ENCODE peak calls at places on chromosome 2, in eight cellular contexts. N is head of caudate nucleus; V is adrenal gland; D is A172; S is CD8-positive, alpha-beta memory T cell; C is mucosa of gallbladder; I is Caco-2; E is choroid plexus epithelial cell. J is an unnamed sample.

GRCh38 chr2:63436488-63436887 is 151.8 kb downstream of the WDPCP start:
- DNase-seq in S (no peak), D (no peak), E (peak), N (no peak), V (no peak), C (no peak), I (no peak), J (no peak)

GRCh38 chr2:46700435-46700834 is 215.2 kb downstream of the MCFD2 start:
- DNase-seq in N (no peak), V (no peak), I (no peak), D (no peak), S (no peak), E (no peak), C (no peak), J (no peak)

GRCh38 chr2:11073251-11073650 is 82.0 kb upstream of the SLC66A3 start:
- DNase-seq in S (no peak), I (no peak), N (no peak), D (no peak), E (peak), V (no peak), C (peak), J (no peak)

GRCh38 chr2:96831679-96832078 is 12.1 kb downstream of the ANKRD23 start:
- DNase-seq in D (no peak), E (no peak), S (no peak), N (no peak), I (no peak), C (no peak), V (no peak), J (no peak)

GRCh38 chr2:9235388-9236344 is 29.1 kb downstream of the ASAP2 start:
- DNase-seq in C (no peak), D (peak), N (no peak), S (no peak), V (no peak), E (peak), I (no peak), J (no peak)

GRCh38 chr2:203741566-203741965 is 35.1 kb downstream of the CD28 start:
- DNase-seq in E (no peak), D (no peak), C (no peak), I (no peak), N (no peak), V (no peak), S (no peak), J (no peak)

GRCh38 chr2:227888289-227888688 is 16.9 kb downstream of the DAW1 start:
- DNase-seq in E (no peak), I (no peak), N (no peak), V (peak), S (no peak), C (no peak), D (peak), J (no peak)

GRCh38 chr2:27020337-27020948 is 12.3 kb upstream of the TMEM214 start:
- DNase-seq in E (peak), N (no peak), S (no peak), C (no peak), I (no peak), D (no peak), V (no peak), J (no peak)

GRCh38 chr2:7023542-7023941 is 106.3 kb downstream of the RNF144A start:
- DNase-seq in N (peak), I (no peak), V (no peak), E (peak), C (no peak), D (peak), S (no peak), J (no peak)

GRCh38 chr2:128003463-128003862 is 24.4 kb downstream of the SAP130 start:
- DNase-seq in N (no peak), I (no peak), E (no peak), D (no peak), C (no peak), S (no peak), V (no peak), J (no peak)

GRCh38 chr2:224360801-224361251 is 41.1 kb downstream of the FAM124B start:
- DNase-seq in N (no peak), E (no peak), C (no peak), D (peak), I (no peak), V (no peak), S (no peak), J (no peak)

GRCh38 chr2:159882069-159882468 is 84.1 kb upstream of the CD302 start:
- DNase-seq in I (no peak), C (no peak), N (no peak), S (no peak), E (peak), V (no peak), D (no peak), J (no peak)

GRCh38 chr2:69126341-69126740 is 113.4 kb downstream of the ANTXR1 start:
- DNase-seq in I (no peak), V (no peak), N (no peak), S (no peak), C (no peak), D (no peak), E (no peak), J (no peak)

GRCh38 chr2:145797692-145798091 is 1277.8 kb upstream of the ZEB2 start:
- DNase-seq in E (no peak), D (peak), S (no peak), N (no peak), C (no peak), I (no peak), V (no peak), J (no peak)

GRCh38 chr2:96830064-96830562 is 13.7 kb downstream of the ANKRD23 start:
- DNase-seq in C (no peak), I (no peak), D (no peak), S (no peak), E (no peak), N (no peak), V (no peak), J (no peak)

J was measured in GM19239.